ENCODE peak calls at places on chromosomes 4 and X, in ten cellular contexts. D, E, C, Y, M, W, I, H, B and Z are unnamed samples.

GRCh38 chr4:185235480-185236154 is 26.2 kb downstream of the SNX25 start:
- DNase-seq in I (no peak), W (no peak), M (no peak), D (peak), E (no peak), C (no peak), H (peak), Y (no peak), B (peak), Z (no peak)

GRCh38 chr4:89009653-89010369 is 47.2 kb downstream of the FAM13A start:
- DNase-seq in W (no peak), C (no peak), M (no peak), D (no peak), Y (no peak), H (no peak), E (no peak), I (no peak), B (no peak), Z (no peak)

GRCh38 chr4:37662861-37663390 is 23.2 kb downstream of the RELL1 start:
- DNase-seq in M (no peak), E (no peak), B (no peak), W (no peak), Y (no peak), H (no peak), D (peak), C (peak), I (no peak), Z (peak)

GRCh38 chr4:26192921-26193894 is 127.6 kb upstream of the RBPJ start:
- DNase-seq in W (no peak), C (no peak), M (no peak), D (no peak), B (peak), H (no peak), Y (no peak), E (no peak), I (no peak), Z (no peak)

GRCh38 chr4:73315091-73315490 is 56.5 kb upstream of the ANKRD17 start:
- DNase-seq in D (no peak), I (no peak), W (no peak), Y (no peak), C (no peak), E (no peak), M (no peak), H (no peak), B (peak), Z (no peak)

GRCh38 chr4:179615704-179616103 is 2173.5 kb upstream of the AGA start:
- DNase-seq in B (no peak), M (no peak), H (no peak), D (no peak), I (no peak), Y (no peak), E (no peak), W (no peak), C (no peak), Z (no peak)

GRCh38 chr4:122603156-122603574 is 17.7 kb downstream of the IL21 start:
- DNase-seq in M (no peak), B (no peak), D (no peak), H (no peak), E (no peak), C (no peak), I (no peak), W (no peak), Y (no peak), Z (no peak)

GRCh38 chr4:104591505-104591904 is 96.8 kb upstream of the CXXC4 start:
- DNase-seq in M (no peak), H (peak), W (no peak), C (peak), I (no peak), E (no peak), B (no peak), Y (no peak), D (no peak), Z (no peak)

GRCh38 chrX:35098419-35098818 is 155.8 kb downstream of the FAM47B start:
- DNase-seq in B (no peak), H (peak), I (no peak), M (no peak), C (no peak), W (no peak), E (no peak), Y (no peak), D (no peak), Z (no peak)

GRCh38 chr4:134201216-134202098 is at the start of gene PABPC4L:
- DNase-seq in I (peak), M (no peak), C (peak), B (peak), Y (no peak), D (peak), H (peak), W (no peak), E (peak), Z (no peak)

GRCh38 chr4:126627255-126627654 is 1005.5 kb upstream of the INTU start:
- DNase-seq in E (no peak), B (no peak), W (no peak), Y (no peak), I (peak), D (peak), C (no peak), M (peak), H (no peak), Z (no peak)

GRCh38 chr4:6580353-6580752 is 5.4 kb downstream of the MAN2B2 start:
- DNase-seq in C (no peak), E (no peak), Y (no peak), D (no peak), B (no peak), I (no peak), W (no peak), M (no peak), H (no peak), Z (no peak)

GRCh38 chr4:168560835-168561210 is 64.0 kb downstream of the PALLD start:
- DNase-seq in C (no peak), H (no peak), Y (no peak), M (no peak), E (no peak), B (no peak), I (no peak), D (no peak), W (no peak), Z (no peak)

GRCh38 chrX:153726286-153727107 is 1.8 kb downstream of the ABCD1 start:
- DNase-seq in C (peak), E (peak), B (peak), D (no peak), Y (peak), W (no peak), M (no peak), I (no peak), H (peak), Z (no peak)

GRCh38 chrX:40773809-40774208 is 38.5 kb upstream of the MED14 start:
- DNase-seq in C (no peak), D (peak), H (peak), M (no peak), W (no peak), B (no peak), Y (no peak), E (no peak), I (no peak), Z (no peak)

GRCh38 chr4:186158021-186158859 is 33.1 kb upstream of the CYP4V2 start:
- DNase-seq in D (no peak), Y (no peak), W (no peak), I (no peak), M (no peak), B (no peak), C (no peak), H (no peak), E (no peak), Z (no peak)

GRCh38 chrX:18390941-18391538 is 34.4 kb upstream of the CDKL5 start:
- DNase-seq in W (peak), C (peak), H (peak), B (no peak), M (peak), E (peak), I (peak), D (peak), Y (peak), Z (no peak)

GRCh38 chr4:86256086-86256485 is 103.8 kb downstream of the MAPK10 start:
- DNase-seq in B (no peak), M (no peak), H (no peak), I (no peak), D (no peak), E (no peak), C (no peak), W (no peak), Y (no peak), Z (no peak)

GRCh38 chr4:73104695-73105094 is 35.2 kb upstream of the COX18 start:
- DNase-seq in H (no peak), M (no peak), E (no peak), Y (no peak), I (no peak), B (no peak), C (no peak), W (no peak), D (no peak), Z (no peak)

GRCh38 chrX:118503260-118504041 is 7.8 kb downstream of the DOCK11 start:
- DNase-seq in E (no peak), B (no peak), Y (no peak), D (no peak), I (no peak), W (no peak), C (no peak), H (no peak), M (no peak), Z (no peak)

GRCh38 chrX:12076046-12076445 is 62.2 kb upstream of the FRMPD4 start:
- DNase-seq in E (no peak), W (no peak), Y (no peak), B (no peak), M (no peak), H (no peak), I (no peak), C (no peak), D (peak), Z (no peak)

GRCh38 chr4:23504094-23504493 is 385.8 kb downstream of the PPARGC1A start:
- DNase-seq in Y (no peak), D (no peak), E (no peak), B (no peak), I (no peak), C (no peak), H (no peak), W (no peak), M (no peak), Z (no peak)

GRCh38 chr4:85744950-85745349 is 270.0 kb downstream of the ARHGAP24 start:
- DNase-seq in W (no peak), Y (no peak), E (no peak), B (no peak), M (no peak), D (no peak), H (peak), C (no peak), I (peak), Z (no peak)

GRCh38 chr4:3871181-3871852 is 105.1 kb downstream of the ADRA2C start:
- DNase-seq in I (peak), M (no peak), W (no peak), B (no peak), D (no peak), H (no peak), C (no peak), Y (peak), E (no peak), Z (no peak)

GRCh38 chrX:71103110-71103983 is 3.2 kb downstream of the CXorf65 start:
- DNase-seq in I (no peak), B (no peak), M (no peak), E (no peak), Y (peak), H (no peak), C (peak), D (no peak), W (no peak), Z (no peak)

GRCh38 chrX:10168226-10168625 is 11.5 kb downstream of the CLCN4 start:
- DNase-seq in D (no peak), W (no peak), H (no peak), M (no peak), Y (no peak), C (no peak), B (no peak), I (no peak), E (no peak), Z (no peak)